ENCODE peak calls at places on chromosome 18, in six cellular contexts. R is astrocyte of the hippocampus, X is SW 1271, K is Caki2, S is nephron progenitor cell, Z is HS-5. T is an unnamed sample.

GRCh38 chr18:10856146-10856545 is 293.2 kb downstream of the PIEZO2 start:
- DNase-seq in K (peak; percentile 45), S (no peak), Z (no peak), X (no peak), R (no peak), T (no peak)

GRCh38 chr18:2906522-2907458 is 60.0 kb downstream of the EMILIN2 start:
- DNase-seq in S (peak; percentile 58), Z (no peak), K (no peak), R (peak; percentile 55), X (no peak), T (no peak)

GRCh38 chr18:6561029-6561861 is 146.5 kb upstream of the L3MBTL4 start:
- DNase-seq in K (no peak), S (peak; percentile 17), Z (no peak), X (no peak), R (peak; percentile 53), T (peak; percentile 94)

GRCh38 chr18:4573735-4574134 is 118.6 kb upstream of the DLGAP1 start:
- DNase-seq in R (no peak), K (no peak), S (no peak), Z (no peak), X (no peak), T (no peak)

GRCh38 chr18:2847341-2848144 is 737 bp downstream of the EMILIN2 start:
- DNase-seq in X (no peak), K (peak; percentile 23), R (peak; percentile 58), Z (no peak), S (peak; percentile 50), T (no peak)

GRCh38 chr18:524496-524895 is 24.0 kb upstream of the COLEC12 start:
- DNase-seq in K (peak; percentile 58), X (no peak), S (no peak), R (peak; percentile 46), Z (no peak), T (no peak)

GRCh38 chr18:28767201-28767600 is 590.3 kb upstream of the CDH2 start:
- DNase-seq in Z (no peak), R (no peak), K (no peak), S (no peak), X (no peak), T (no peak)

GRCh38 chr18:3067213-3068118 is 54.5 kb upstream of the LPIN2 start:
- DNase-seq in Z (no peak), S (no peak), X (no peak), K (no peak), R (no peak), T (no peak)

GRCh38 chr18:23857756-23858155 is 156.8 kb upstream of the TTC39C start:
- DNase-seq in Z (no peak), X (no peak), R (no peak), K (no peak), S (no peak), T (no peak)

GRCh38 chr18:75472391-75472790 is 44.9 kb upstream of the SMIM21 start:
- DNase-seq in Z (no peak), K (no peak), S (no peak), R (no peak), X (no peak), T (no peak)

GRCh38 chr18:55069497-55069896 is 110.2 kb upstream of the CCDC68 start:
- DNase-seq in R (no peak), S (no peak), Z (no peak), X (no peak), K (no peak), T (no peak)

GRCh38 chr18:79902640-79903039 is 48.8 kb downstream of the SLC66A2 start:
- DNase-seq in K (no peak), R (no peak), X (no peak), Z (no peak), S (no peak), T (no peak)

GRCh38 chr18:54671291-54671881 is 80.3 kb downstream of the DYNAP start:
- DNase-seq in R (peak; percentile 58), X (peak; percentile 34), K (peak; percentile 8), Z (peak; percentile 8), S (no peak), T (no peak)

GRCh38 chr18:7748252-7749000 is 181.3 kb downstream of the PTPRM start:
- DNase-seq in X (no peak), S (no peak), R (no peak), Z (no peak), K (no peak), T (no peak)

GRCh38 chr18:59885579-59886163 is 14.1 kb upstream of the PMAIP1 start:
- DNase-seq in R (peak; percentile 63), X (peak; percentile 61), S (no peak), K (no peak), Z (peak; percentile 68), T (no peak)

GRCh38 chr18:77071711-77072292 is 60.8 kb downstream of the MBP start:
- DNase-seq in Z (peak; percentile 79), X (peak; percentile 72), S (no peak), K (peak; percentile 79), R (peak; percentile 88), T (peak; percentile 92)

GRCh38 chr18:12861637-12862036 is 22.4 kb downstream of the PTPN2 start:
- DNase-seq in Z (no peak), K (no peak), X (no peak), S (no peak), R (no peak), T (no peak)

GRCh38 chr18:28511421-28511821 is 334.5 kb upstream of the CDH2 start:
- DNase-seq in R (peak; percentile 52), K (no peak), S (no peak), Z (peak; percentile 32), X (no peak), T (peak; percentile 18)

GRCh38 chr18:66757946-66758345 is 154.1 kb upstream of the CDH19 start:
- DNase-seq in K (no peak), R (no peak), S (no peak), Z (no peak), X (no peak), T (no peak)

GRCh38 chr18:45876131-45876530 is 50.7 kb downstream of the SIGLEC15 start:
- DNase-seq in S (no peak), R (peak; percentile 64), X (no peak), K (no peak), Z (no peak), T (no peak)

GRCh38 chr18:28036481-28036880 is 140.4 kb downstream of the CDH2 start:
- DNase-seq in S (no peak), X (no peak), K (no peak), Z (no peak), R (peak; percentile 74), T (peak; percentile 70)

GRCh38 chr18:23765931-23766330 is 76.7 kb downstream of the LAMA3 start:
- DNase-seq in X (no peak), Z (no peak), R (no peak), S (no peak), K (no peak), T (no peak)

GRCh38 chr18:48868468-48869466 is 82.0 kb downstream of the SMAD7 start:
- DNase-seq in Z (no peak), S (no peak), X (no peak), R (no peak), K (no peak), T (peak; percentile 47)

GRCh38 chr18:7735194-7735593 is 168.1 kb downstream of the PTPRM start:
- DNase-seq in X (no peak), S (no peak), Z (no peak), K (no peak), R (no peak), T (no peak)

GRCh38 chr18:79680100-79680879 is 687 bp downstream of the CTDP1 start:
- DNase-seq in R (peak; percentile 59), K (peak; percentile 47), S (peak; percentile 59), Z (no peak), X (peak; percentile 37), T (peak; percentile 25)

T was measured in retinal pigment epithelial cell.